ENCODE peak calls at places on chromosomes 13 and 19, in five cellular contexts. C is AG09319; J is effector memory CD8-positive, alpha-beta T cell; V is SW 1271; A is NCI-H2107. M is an unnamed sample.

GRCh38 chr13:65656740-65657329 is 1573.3 kb downstream of the PCDH9 start:
- DNase-seq in C (no peak), J (no peak), V (no peak), A (no peak), M (no peak)

GRCh38 chr13:63381078-63381859 is 1965.6 kb upstream of the PCDH20 start:
- DNase-seq in C (no peak), J (no peak), V (no peak), A (no peak), M (no peak)

GRCh38 chr19:6374179-6374709 is 1.5 kb downstream of the PSPN start:
- DNase-seq in C (no peak), J (no peak), V (no peak), A (no peak), M (no peak)

GRCh38 chr19:45975296-45975695 is 1.6 kb upstream of the NOVA2 start:
- DNase-seq in C (no peak), J (no peak), V (no peak), A (no peak), M (no peak)

GRCh38 chr19:5985098-5985783 is 7.3 kb upstream of the RANBP3 start:
- DNase-seq in C (no peak), J (no peak), V (no peak), A (no peak), M (no peak)

GRCh38 chr13:44451651-44452050 is 78.0 kb downstream of the SERP2 start:
- DNase-seq in C (no peak), J (no peak), V (no peak), A (no peak), M (no peak)

GRCh38 chr19:33604651-33605050 is 17.1 kb upstream of the CHST8 start:
- DNase-seq in C (no peak), J (no peak), V (no peak), A (no peak), M (no peak)

GRCh38 chr13:111044087-111044830 is 70.9 kb upstream of the ARHGEF7 start:
- DNase-seq in C (no peak), J (no peak), V (no peak), A (no peak), M (no peak)

GRCh38 chr13:61954092-61954491 is 538.4 kb upstream of the PCDH20 start:
- DNase-seq in C (no peak), J (no peak), V (no peak), A (no peak), M (no peak)

GRCh38 chr13:98826156-98826555 is 73.7 kb upstream of the SLC15A1 start:
- DNase-seq in C (no peak), J (no peak), V (no peak), A (no peak), M (no peak)

GRCh38 chr19:2113436-2114211 is 16.9 kb downstream of the IZUMO4 start:
- DNase-seq in C (no peak), J (no peak), V (no peak), A (no peak), M (no peak)

GRCh38 chr19:15304140-15304705 is 28.1 kb downstream of the BRD4 start:
- DNase-seq in C (no peak), J (no peak), V (no peak), A (no peak), M (no peak)

GRCh38 chr19:43452517-43453045 is 12.8 kb downstream of the LYPD3 start:
- DNase-seq in C (no peak), J (no peak), V (no peak), A (no peak), M (no peak)

GRCh38 chr19:38685666-38686529 is 38.4 kb downstream of the ACTN4 start:
- DNase-seq in C (no peak), J (no peak), V (no peak), A (no peak), M (no peak)

GRCh38 chr13:24128962-24129361 is 31.6 kb upstream of the SPATA13 start:
- DNase-seq in C (no peak), J (no peak), V (no peak), A (no peak), M (no peak)

GRCh38 chr13:106484084-106484754 is 51.2 kb downstream of the EFNB2 start:
- DNase-seq in C (no peak), J (no peak), V (no peak), A (no peak), M (no peak)

GRCh38 chr13:27295096-27295495 is 24.5 kb downstream of the RASL11A start:
- DNase-seq in C (no peak), J (no peak), V (no peak), A (no peak), M (no peak)

GRCh38 chr13:111519490-111520170 is 199.2 kb downstream of the TEX29 start:
- DNase-seq in C (no peak), J (no peak), V (no peak), A (no peak), M (no peak)

GRCh38 chr19:8334458-8335342 is 8.4 kb downstream of the KANK3 start:
- DNase-seq in C (no peak), J (no peak), V (no peak), A (peak; percentile 34), M (peak; percentile 81)

GRCh38 chr19:15136234-15136954 is 29.2 kb downstream of the SYDE1 start:
- DNase-seq in C (no peak), J (no peak), V (no peak), A (no peak), M (no peak)

GRCh38 chr19:28264556-28264955 is 948.4 kb downstream of the UQCRFS1 start:
- DNase-seq in C (no peak), J (no peak), V (no peak), A (no peak), M (no peak)

GRCh38 chr13:94351292-94352000 is 128.0 kb downstream of the DCT start:
- DNase-seq in C (no peak), J (no peak), V (no peak), A (no peak), M (no peak)

GRCh38 chr19:307111-307531 is 15.9 kb upstream of the PLPP2 start:
- DNase-seq in C (no peak), J (no peak), V (no peak), A (no peak), M (no peak)

GRCh38 chr13:64078025-64078424 is 2662.4 kb upstream of the PCDH20 start:
- DNase-seq in C (no peak), J (no peak), V (peak; percentile 11), A (no peak), M (no peak)

GRCh38 chr13:77300176-77301141 is 26.4 kb downstream of the MYCBP2 start:
- DNase-seq in C (no peak), J (no peak), V (no peak), A (no peak), M (peak; percentile 37)

GRCh38 chr19:55673465-55673864 is 1.6 kb upstream of the EPN1 start:
- DNase-seq in C (no peak), J (no peak), V (no peak), A (no peak), M (no peak)

GRCh38 chr19:38657633-38658222 is 10.3 kb downstream of the ACTN4 start:
- DNase-seq in C (no peak), J (no peak), V (peak; percentile 81), A (no peak), M (no peak)

GRCh38 chr19:19385900-19386339 is 19.6 kb upstream of the GATAD2A start:
- DNase-seq in C (no peak), J (no peak), V (no peak), A (no peak), M (no peak)